ENCODE peak calls at places on chromosomes 5 and 9, in ten cellular contexts. O, V, D, G, X, U, Q, S, C and K are unnamed samples.

GRCh38 chr9:3299872-3300271 is 225.9 kb downstream of the RFX3 start:
- DNase-seq in S (no peak), C (no peak), G (no peak), D (no peak), X (no peak), Q (no peak), U (no peak), V (peak), O (peak), K (no peak)

GRCh38 chr9:135342206-135343130 is 137.1 kb upstream of the PPP1R26 start:
- DNase-seq in V (no peak), Q (no peak), O (no peak), U (no peak), S (no peak), G (no peak), D (no peak), X (peak), C (no peak), K (no peak)

GRCh38 chr5:152329896-152330295 is 75.2 kb downstream of the NMUR2 start:
- DNase-seq in X (no peak), G (no peak), V (no peak), U (no peak), O (no peak), C (no peak), S (no peak), Q (no peak), D (no peak), K (no peak)

GRCh38 chr9:1198085-1198484 is 147.9 kb downstream of the DMRT2 start:
- DNase-seq in U (no peak), D (no peak), Q (peak), V (no peak), C (no peak), X (no peak), G (no peak), S (no peak), O (no peak), K (no peak)

GRCh38 chr9:105172393-105172792 is 72.1 kb upstream of the SLC44A1 start:
- DNase-seq in U (no peak), S (no peak), C (no peak), G (no peak), Q (no peak), X (no peak), V (no peak), D (no peak), O (no peak), K (no peak)

GRCh38 chr9:130921923-130922662 is 17.0 kb downstream of the FIBCD1 start:
- DNase-seq in V (no peak), D (no peak), C (no peak), Q (no peak), X (no peak), O (no peak), U (no peak), S (no peak), G (no peak), K (no peak)

GRCh38 chr5:42491699-42492098 is 68.5 kb downstream of the GHR start:
- DNase-seq in C (no peak), G (no peak), U (no peak), Q (no peak), O (no peak), S (no peak), X (no peak), V (no peak), D (no peak), K (no peak)

GRCh38 chr5:95027151-95027721 is 257.7 kb downstream of the MCTP1 start:
- DNase-seq in G (no peak), S (no peak), U (no peak), X (no peak), V (peak), Q (no peak), D (no peak), C (no peak), O (peak), K (no peak)

GRCh38 chr9:81389569-81389993 is 299.8 kb downstream of the TLE1 start:
- DNase-seq in C (no peak), S (no peak), Q (peak), U (peak), X (no peak), D (no peak), V (peak), G (no peak), O (no peak), K (no peak)